ENCODE peak calls at places on chromosomes 12 and 14, in nine cellular contexts. M is GM13976; X is dorsolateral prefrontal cortex; Y is endothelial cell; U is pancreas; V is body of pancreas; G is progenitor cell of endocrine pancreas; R is activated CD8-positive, alpha-beta T cell treated with anti-CD3 and anti-CD28 coated beads for 36 hours; F is GM13977. E is an unnamed sample.

GRCh38 chr14:24055971-24056799 is 4.4 kb downstream of the CARMIL3 start:
- DNase-seq in U (no peak), X (no peak), F (no peak), Y (no peak), V (no peak), G (no peak), R (no peak), M (no peak), E (no peak)

GRCh38 chr14:27315477-27315876 is 717.6 kb upstream of the NOVA1 start:
- DNase-seq in V (no peak), F (no peak), M (no peak), G (no peak), Y (no peak), R (no peak), U (no peak), X (no peak), E (no peak)

GRCh38 chr14:79467837-79468236 is 743.5 kb downstream of the DIO2 start:
- DNase-seq in M (no peak), G (no peak), R (no peak), Y (no peak), V (no peak), X (no peak), U (no peak), F (no peak), E (no peak)

GRCh38 chr14:77301103-77301502 is 19.6 kb downstream of the POMT2 start:
- DNase-seq in R (peak), F (peak), Y (peak), U (peak), M (peak), G (peak), V (peak), X (peak), E (peak)

GRCh38 chr14:53501361-53502320 is 348.5 kb upstream of the DDHD1 start:
- DNase-seq in F (no peak), G (no peak), Y (no peak), V (no peak), U (no peak), M (no peak), R (no peak), X (no peak), E (no peak)

GRCh38 chr12:57797938-57798337 is 15.4 kb downstream of the TSFM start:
- DNase-seq in Y (no peak), R (no peak), V (no peak), M (no peak), X (no peak), F (no peak), G (no peak), U (no peak), E (no peak)

GRCh38 chr12:121214171-121214777 is 4.3 kb downstream of the P2RX4 start:
- DNase-seq in F (no peak), X (no peak), Y (no peak), U (no peak), G (no peak), R (peak), V (no peak), M (no peak), E (no peak)

GRCh38 chr14:67722293-67722692 is 20.6 kb downstream of the RDH12 start:
- DNase-seq in U (no peak), Y (no peak), F (no peak), G (no peak), R (no peak), V (peak), M (no peak), X (peak), E (peak)

GRCh38 chr12:69431604-69432222 is 38.5 kb upstream of the FRS2 start:
- DNase-seq in G (no peak), U (no peak), M (no peak), R (no peak), F (no peak), X (no peak), Y (no peak), V (no peak), E (no peak)

GRCh38 chr14:37417833-37418232 is 177.2 kb downstream of the FOXA1 start:
- DNase-seq in M (no peak), U (no peak), Y (no peak), F (no peak), G (no peak), V (no peak), R (no peak), X (no peak), E (no peak)

GRCh38 chr14:52351561-52352491 is 37.7 kb downstream of the PTGER2 start:
- DNase-seq in M (no peak), V (no peak), G (no peak), F (no peak), R (peak), Y (no peak), U (no peak), X (no peak), E (no peak)

GRCh38 chr12:28104893-28105864 is 85.1 kb upstream of the CCDC91 start:
- DNase-seq in M (no peak), R (no peak), F (no peak), U (no peak), Y (no peak), V (no peak), G (no peak), X (no peak), E (no peak)

GRCh38 chr12:28114488-28114887 is 75.8 kb upstream of the CCDC91 start:
- DNase-seq in U (no peak), V (no peak), Y (no peak), M (no peak), R (no peak), G (no peak), X (no peak), F (no peak), E (no peak)

GRCh38 chr12:28108599-28108998 is 81.7 kb upstream of the CCDC91 start:
- DNase-seq in G (no peak), F (no peak), V (no peak), U (no peak), R (no peak), M (no peak), Y (no peak), X (no peak), E (no peak)

GRCh38 chr12:28107679-28108078 is 82.6 kb upstream of the CCDC91 start:
- DNase-seq in G (no peak), M (no peak), R (no peak), F (no peak), X (no peak), U (no peak), V (no peak), Y (no peak), E (no peak)

GRCh38 chr12:28110329-28110728 is 79.9 kb upstream of the CCDC91 start:
- DNase-seq in M (no peak), R (no peak), F (no peak), V (no peak), X (no peak), G (no peak), U (no peak), Y (no peak), E (no peak)
- TF ChIP-seq CTCF in M (no peak), R (no peak), F (no peak), V (no peak), X (no peak), G (no peak), U (no peak), Y (no peak), E (no peak)

GRCh38 chr12:53211476-53212381 is 4.7 kb upstream of the ITGB7 start:
- DNase-seq in V (no peak), M (no peak), G (no peak), F (no peak), R (peak), U (no peak), Y (no peak), X (no peak), E (no peak)
- TF ChIP-seq CTCF in V (no peak), M (peak), G (peak), F (peak), R (peak), U (no peak), Y (peak), X (no peak), E (no peak)

GRCh38 chr12:13148532-13148847 is 45.0 kb upstream of the GSG1 start:
- DNase-seq in V (no peak), Y (no peak), U (no peak), X (no peak), G (no peak), M (no peak), R (no peak), F (no peak), E (no peak)
- TF ChIP-seq CTCF in V (no peak), Y (no peak), U (no peak), X (no peak), G (no peak), M (no peak), R (no peak), F (no peak), E (no peak)

GRCh38 chr14:50599700-50600444 is 39.9 kb downstream of the ATL1 start:
- DNase-seq in V (peak), M (peak), X (no peak), F (peak), Y (no peak), G (no peak), U (no peak), R (no peak), E (no peak)
- TF ChIP-seq CTCF in V (peak), M (peak), X (peak), F (peak), Y (no peak), G (peak), U (peak), R (peak), E (peak)

GRCh38 chr12:17438141-17438540 is 651.9 kb downstream of the RERGL start:
- DNase-seq in V (no peak), X (no peak), G (no peak), Y (no peak), U (no peak), M (no peak), R (no peak), F (no peak), E (no peak)
- TF ChIP-seq CTCF in V (no peak), X (no peak), G (no peak), Y (no peak), U (no peak), M (no peak), R (no peak), F (no peak), E (no peak)

DNA sequence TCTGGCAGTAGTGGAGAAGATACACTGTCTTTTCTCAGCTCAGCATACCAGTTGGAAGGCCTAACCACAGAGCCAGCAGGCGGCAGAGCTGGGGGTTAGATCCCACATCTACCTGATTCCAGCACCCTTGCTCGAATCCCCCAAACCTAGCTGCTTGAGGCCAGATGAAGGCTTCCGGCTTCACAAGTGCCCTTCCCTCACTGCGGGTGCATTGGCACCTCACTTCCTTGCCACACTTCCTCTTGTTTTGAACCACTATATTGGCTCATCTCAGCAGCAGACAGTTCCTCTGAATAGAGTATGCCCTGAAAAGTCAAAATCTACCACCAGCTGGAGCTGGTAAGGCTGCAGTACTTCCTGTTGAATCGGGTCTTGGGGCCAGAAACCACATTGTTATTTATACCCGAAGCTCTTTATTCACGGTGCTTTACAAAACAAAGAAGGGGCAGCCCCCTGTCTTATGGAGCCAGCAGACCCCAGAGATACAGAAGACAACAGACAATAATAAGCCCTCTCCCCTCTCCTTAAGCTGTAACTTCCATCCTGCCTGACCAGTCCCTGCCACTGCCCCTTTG is 233.7 kb downstream of the EFCAB11 start:
- DNase-seq in F (peak), M (peak), V (peak), X (peak), R (peak), U (no peak), Y (no peak), G (no peak), E (no peak)
- TF ChIP-seq CTCF in F (no peak), M (no peak), V (no peak), X (no peak), R (no peak), U (no peak), Y (no peak), G (no peak), E (no peak)